ENCODE peak calls at places on chromosomes 11 and 22, in six cellular contexts. One of them, this sample, is unnamed.

GRCh38 chr11:23155503-23155902 is 295.2 kb upstream of the CCDC179 start:
- DNase-seq in spleen: no peak
- DNase-seq in lower leg skin: no peak
- DNase-seq in uterus: no peak
- DNase-seq in H1: no peak
- DNase-seq in gastrocnemius medialis: no peak
- DNase-seq in this sample: no peak

GRCh38 chr11:47180006-47180787 is 3.5 kb upstream of the ARFGAP2 start:
- DNase-seq in lower leg skin: no peak
- DNase-seq in H1: no peak
- DNase-seq in uterus: no peak
- DNase-seq in spleen: no peak
- DNase-seq in gastrocnemius medialis: no peak
- DNase-seq in this sample: no peak

GRCh38 chr22:44425356-44425755 is 72.7 kb downstream of the RTL6 start:
- DNase-seq in spleen: no peak
- DNase-seq in lower leg skin: no peak
- DNase-seq in gastrocnemius medialis: no peak
- DNase-seq in H1: no peak
- DNase-seq in uterus: no peak
- DNase-seq in this sample: no peak

GRCh38 chr11:133966924-133967598 is 10.3 kb upstream of the IGSF9B start:
- DNase-seq in spleen: peak; percentile 89
- DNase-seq in uterus: peak; percentile 49
- DNase-seq in gastrocnemius medialis: no peak
- DNase-seq in lower leg skin: no peak
- DNase-seq in H1: peak; percentile 91
- DNase-seq in this sample: no peak

GRCh38 chr11:6022954-6023353 is 7.6 kb downstream of the OR56A1 start:
- DNase-seq in spleen: no peak
- DNase-seq in gastrocnemius medialis: no peak
- DNase-seq in uterus: no peak
- DNase-seq in H1: no peak
- DNase-seq in lower leg skin: no peak
- DNase-seq in this sample: no peak

GRCh38 chr22:42385691-42386090 is 46.5 kb downstream of the NFAM1 start:
- DNase-seq in lower leg skin: no peak
- DNase-seq in gastrocnemius medialis: no peak
- DNase-seq in spleen: no peak
- DNase-seq in H1: no peak
- DNase-seq in uterus: no peak
- DNase-seq in this sample: no peak

GRCh38 chr11:123580557-123581275 is 73.7 kb downstream of the SCN3B start:
- DNase-seq in uterus: peak; percentile 60
- DNase-seq in lower leg skin: peak; percentile 30
- DNase-seq in spleen: peak; percentile 92
- DNase-seq in H1: peak; percentile 87
- DNase-seq in gastrocnemius medialis: peak; percentile 43
- DNase-seq in this sample: peak; percentile 45

GRCh38 chr11:56122073-56122472 is at the start of gene OR8H3:
- DNase-seq in spleen: no peak
- DNase-seq in uterus: no peak
- DNase-seq in lower leg skin: no peak
- DNase-seq in gastrocnemius medialis: no peak
- DNase-seq in H1: no peak
- DNase-seq in this sample: no peak

GRCh38 chr22:49705631-49706352 is 121.9 kb downstream of the BRD1 start:
- DNase-seq in lower leg skin: no peak
- DNase-seq in uterus: no peak
- DNase-seq in H1: no peak
- DNase-seq in gastrocnemius medialis: no peak
- DNase-seq in spleen: peak; percentile 59
- DNase-seq in this sample: no peak

GRCh38 chr11:126115820-126116319 is 53.2 kb upstream of the CDON start:
- DNase-seq in uterus: peak; percentile 77
- DNase-seq in gastrocnemius medialis: peak; percentile 67
- DNase-seq in lower leg skin: peak; percentile 62
- DNase-seq in H1: no peak
- DNase-seq in spleen: peak; percentile 62
- DNase-seq in this sample: no peak

GRCh38 chr11:119368121-119369034 is 13.1 kb downstream of the USP2 start:
- DNase-seq in H1: no peak
- DNase-seq in lower leg skin: no peak
- DNase-seq in uterus: peak; percentile 73
- DNase-seq in spleen: peak; percentile 54
- DNase-seq in gastrocnemius medialis: peak; percentile 98
- DNase-seq in this sample: no peak

GRCh38 chr11:1228183-1228821 is 5.4 kb downstream of the MUC5B start:
- DNase-seq in uterus: no peak
- DNase-seq in H1: peak; percentile 45
- DNase-seq in spleen: peak; percentile 69
- DNase-seq in lower leg skin: no peak
- DNase-seq in gastrocnemius medialis: no peak
- DNase-seq in this sample: no peak

GRCh38 chr11:62555464-62556092 is 9.0 kb upstream of the AHNAK start:
- DNase-seq in spleen: no peak
- DNase-seq in lower leg skin: no peak
- DNase-seq in uterus: no peak
- DNase-seq in gastrocnemius medialis: no peak
- DNase-seq in H1: no peak
- DNase-seq in this sample: no peak

GRCh38 chr11:94067010-94067409 is 45.9 kb downstream of the HEPHL1 start:
- DNase-seq in uterus: no peak
- DNase-seq in gastrocnemius medialis: no peak
- DNase-seq in spleen: no peak
- DNase-seq in lower leg skin: no peak
- DNase-seq in H1: no peak
- DNase-seq in this sample: no peak

GRCh38 chr11:69213315-69213714 is 57.6 kb downstream of the SMIM38 start:
- DNase-seq in H1: no peak
- DNase-seq in uterus: no peak
- DNase-seq in gastrocnemius medialis: no peak
- DNase-seq in lower leg skin: no peak
- DNase-seq in spleen: no peak
- DNase-seq in this sample: no peak

GRCh38 chr11:120198403-120198786 is 12.4 kb upstream of the OAF start:
- DNase-seq in gastrocnemius medialis: no peak
- DNase-seq in lower leg skin: no peak
- DNase-seq in H1: no peak
- DNase-seq in spleen: peak; percentile 18
- DNase-seq in uterus: no peak
- DNase-seq in this sample: no peak

GRCh38 chr11:27438595-27438981 is 34.0 kb downstream of the LGR4 start:
- DNase-seq in spleen: no peak
- DNase-seq in gastrocnemius medialis: no peak
- DNase-seq in H1: no peak
- DNase-seq in uterus: no peak
- DNase-seq in lower leg skin: no peak
- DNase-seq in this sample: no peak

GRCh38 chr11:13105237-13105844 is 96.2 kb downstream of the RASSF10 start:
- DNase-seq in lower leg skin: peak; percentile 20
- DNase-seq in gastrocnemius medialis: no peak
- DNase-seq in spleen: no peak
- DNase-seq in uterus: no peak
- DNase-seq in H1: no peak
- DNase-seq in this sample: no peak

GRCh38 chr11:93986716-93987115 is 34.4 kb upstream of the HEPHL1 start:
- DNase-seq in H1: no peak
- DNase-seq in lower leg skin: no peak
- DNase-seq in spleen: no peak
- DNase-seq in gastrocnemius medialis: no peak
- DNase-seq in uterus: no peak
- DNase-seq in this sample: no peak

GRCh38 chr22:28441720-28442263 is 237.8 kb downstream of the TTC28 start:
- DNase-seq in gastrocnemius medialis: no peak
- DNase-seq in spleen: no peak
- DNase-seq in lower leg skin: no peak
- DNase-seq in H1: no peak
- DNase-seq in uterus: no peak
- DNase-seq in this sample: no peak

GRCh38 chr11:35786188-35786587 is 123.6 kb downstream of the TRIM44 start:
- DNase-seq in lower leg skin: no peak
- DNase-seq in spleen: no peak
- DNase-seq in uterus: no peak
- DNase-seq in H1: no peak
- DNase-seq in gastrocnemius medialis: no peak
- DNase-seq in this sample: no peak

GRCh38 chr22:45007946-45008852 is 1.6 kb downstream of the PHF21B start:
- DNase-seq in H1: peak; percentile 80
- DNase-seq in lower leg skin: no peak
- DNase-seq in spleen: no peak
- DNase-seq in uterus: peak; percentile 16
- DNase-seq in gastrocnemius medialis: no peak
- DNase-seq in this sample: no peak

GRCh38 chr22:48581821-48582469 is 1245.7 kb downstream of the BRD1 start:
- DNase-seq in uterus: no peak
- DNase-seq in gastrocnemius medialis: no peak
- DNase-seq in spleen: no peak
- DNase-seq in H1: no peak
- DNase-seq in lower leg skin: no peak
- DNase-seq in this sample: no peak

GRCh38 chr22:38257650-38258246 is 15.1 kb downstream of the TMEM184B start:
- DNase-seq in uterus: no peak
- DNase-seq in spleen: no peak
- DNase-seq in lower leg skin: no peak
- DNase-seq in gastrocnemius medialis: no peak
- DNase-seq in H1: no peak
- DNase-seq in this sample: no peak
- TF ChIP-seq POLR2A in uterus: no peak
- TF ChIP-seq POLR2A in spleen: no peak
- TF ChIP-seq POLR2A in lower leg skin: no peak
- TF ChIP-seq POLR2A in gastrocnemius medialis: no peak
- TF ChIP-seq POLR2A in H1: no peak
- TF ChIP-seq POLR2A in this sample: no peak

DNA sequence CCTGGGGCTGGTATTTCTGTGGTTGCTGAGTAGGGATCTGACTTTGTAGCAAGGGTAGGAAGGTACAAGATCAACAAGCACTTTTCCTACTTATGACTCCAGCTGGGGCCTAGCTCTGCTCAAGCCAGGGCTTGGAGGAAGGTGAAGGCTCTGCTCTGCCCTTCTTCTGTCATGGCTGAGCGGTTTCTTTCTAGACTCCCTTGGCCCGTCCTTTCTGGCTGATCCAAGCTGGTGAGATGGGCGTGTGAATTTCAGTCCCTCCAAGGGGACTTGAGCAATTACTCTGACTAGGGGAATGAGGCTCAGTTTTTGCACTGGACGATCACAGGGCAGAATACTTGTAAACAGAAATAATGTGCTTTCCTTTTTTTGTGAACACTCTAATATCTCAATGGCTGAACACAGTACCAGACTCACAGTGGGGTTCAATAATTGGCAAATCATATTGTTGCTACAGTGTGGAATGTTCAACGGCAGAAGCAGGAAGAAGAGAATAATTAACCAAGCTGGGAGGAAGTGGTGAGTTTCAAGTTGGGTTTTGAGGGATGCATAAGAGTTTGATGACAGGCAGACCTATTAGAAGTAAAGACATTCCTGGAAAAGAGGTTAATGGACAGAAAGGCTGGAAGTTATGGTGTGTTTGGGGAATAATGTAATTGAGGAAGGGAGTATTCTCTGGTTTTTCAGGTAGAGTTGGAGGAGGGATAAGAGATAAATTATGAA is 507.6 kb downstream of the MIAT start:
- DNase-seq in spleen: no peak
- DNase-seq in gastrocnemius medialis: no peak
- DNase-seq in H1: no peak
- DNase-seq in lower leg skin: no peak
- DNase-seq in uterus: no peak
- DNase-seq in this sample: no peak
- TF ChIP-seq POLR2A in spleen: no peak
- TF ChIP-seq POLR2A in gastrocnemius medialis: no peak
- TF ChIP-seq POLR2A in H1: no peak
- TF ChIP-seq POLR2A in lower leg skin: no peak
- TF ChIP-seq POLR2A in uterus: no peak
- TF ChIP-seq POLR2A in this sample: no peak

GRCh38 chr22:26513852-26514251 is 1.6 kb upstream of the TFIP11 start:
- DNase-seq in H1: no peak
- DNase-seq in lower leg skin: no peak
- DNase-seq in gastrocnemius medialis: no peak
- DNase-seq in spleen: no peak
- DNase-seq in uterus: no peak
- DNase-seq in this sample: no peak

GRCh38 chr22:26514419-26515161 is 2.3 kb upstream of the TFIP11 start:
- DNase-seq in gastrocnemius medialis: no peak
- DNase-seq in spleen: no peak
- DNase-seq in uterus: no peak
- DNase-seq in lower leg skin: no peak
- DNase-seq in H1: no peak
- DNase-seq in this sample: no peak

GRCh38 chr22:26515938-26516337 is 3.7 kb upstream of the TFIP11 start:
- DNase-seq in lower leg skin: no peak
- DNase-seq in spleen: no peak
- DNase-seq in gastrocnemius medialis: no peak
- DNase-seq in uterus: no peak
- DNase-seq in H1: no peak
- DNase-seq in this sample: no peak

GRCh38 chr22:26508148-26508547 is 4.1 kb downstream of the TFIP11 start:
- DNase-seq in gastrocnemius medialis: no peak
- DNase-seq in H1: no peak
- DNase-seq in uterus: no peak
- DNase-seq in spleen: no peak
- DNase-seq in lower leg skin: no peak
- DNase-seq in this sample: no peak

GRCh38 chr22:26512149-26512793 is at the start of gene TFIP11:
- DNase-seq in H1: peak; percentile 99
- DNase-seq in gastrocnemius medialis: peak; percentile 90
- DNase-seq in lower leg skin: peak; percentile 92
- DNase-seq in uterus: peak; percentile 93
- DNase-seq in spleen: peak; percentile 98
- DNase-seq in this sample: peak; percentile 82
- TF ChIP-seq POLR2A in H1: peak; percentile 51
- TF ChIP-seq POLR2A in gastrocnemius medialis: peak; percentile 85
- TF ChIP-seq POLR2A in lower leg skin: no peak
- TF ChIP-seq POLR2A in uterus: peak; percentile 41
- TF ChIP-seq POLR2A in spleen: peak; percentile 42
- TF ChIP-seq POLR2A in this sample: peak; percentile 69

DNA sequence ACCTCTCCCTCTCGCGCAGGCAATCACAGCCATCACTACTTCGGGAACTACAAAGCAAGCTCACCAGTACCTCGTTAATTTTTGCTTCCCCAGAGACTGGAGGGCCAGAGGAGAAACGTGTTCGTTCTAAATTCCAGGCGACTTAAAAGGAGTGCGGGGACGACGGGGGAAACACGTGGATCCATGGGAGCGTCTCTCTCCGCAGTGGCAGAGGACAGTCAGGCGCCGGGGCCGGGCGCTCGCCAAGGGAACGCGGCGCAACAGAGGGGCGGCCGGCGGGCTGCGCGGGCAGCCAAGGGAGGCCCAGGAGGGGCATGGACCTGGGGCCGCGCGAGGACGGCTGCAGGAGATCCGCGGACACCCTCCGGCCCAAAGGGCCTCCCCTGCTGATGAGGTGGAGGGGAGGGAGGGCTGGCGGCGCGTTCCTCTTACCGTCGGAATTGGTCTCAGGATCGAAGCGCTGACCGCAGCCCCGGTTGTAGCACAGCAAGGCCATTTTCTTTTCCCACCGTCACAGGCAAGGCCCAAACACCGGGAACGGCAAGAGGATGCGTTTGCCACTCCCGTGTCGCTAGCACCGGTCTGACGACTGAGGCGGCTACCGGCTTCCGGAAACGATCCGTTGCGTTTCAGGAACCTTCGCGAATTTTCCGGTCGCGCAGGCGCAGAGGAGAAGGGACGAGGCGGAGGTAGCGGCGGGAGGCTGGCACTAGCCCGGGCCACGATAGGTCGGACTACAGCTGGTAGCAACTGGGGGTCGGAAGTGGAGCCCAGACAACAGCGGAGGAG is at the start of gene CHORDC1:
- DNase-seq in lower leg skin: peak; percentile 85
- DNase-seq in H1: peak; percentile 93
- DNase-seq in gastrocnemius medialis: peak; percentile 84
- DNase-seq in spleen: peak; percentile 97
- DNase-seq in uterus: peak; percentile 87
- DNase-seq in this sample: peak; percentile 40
- TF ChIP-seq POLR2A in lower leg skin: no peak
- TF ChIP-seq POLR2A in H1: peak; percentile 49
- TF ChIP-seq POLR2A in gastrocnemius medialis: peak; percentile 93
- TF ChIP-seq POLR2A in spleen: peak; percentile 91
- TF ChIP-seq POLR2A in uterus: peak; percentile 98
- TF ChIP-seq POLR2A in this sample: peak; percentile 71

This sample was measured in H54.